ENCODE peak calls at places on chromosomes 6 and 20, in eight cellular contexts. D is NK-92 treated with Interleukin-12 subunit alpha and Interleukin-12 subunit beta, amount 100 ng/mL, for 24 hours; C is activated naive CD8-positive, alpha-beta T cell treated with anti-CD3 and anti-CD28 coated beads, Interleukin-2, amount 50 U/mL, for 24 hours; T is colonic mucosa; N is WTC11; R is kidney tubule cell; A is NT2/D1; Z is NCI-H1105. H is an unnamed sample.

GRCh38 chr6:142842423-142843261 is 102.3 kb downstream of the HIVEP2 start:
- DNase-seq in D (peak), C (no peak), T (no peak), N (no peak), R (peak), A (no peak), Z (no peak), H (no peak)

GRCh38 chr20:49687595-49688567 is 25.8 kb downstream of the B4GALT5 start:
- DNase-seq in D (no peak), C (no peak), T (no peak), N (no peak), R (no peak), A (no peak), Z (no peak), H (peak)

GRCh38 chr6:142913511-142914047 is 31.4 kb downstream of the HIVEP2 start:
- DNase-seq in D (peak), C (peak), T (no peak), N (no peak), R (no peak), A (no peak), Z (no peak), H (peak)

GRCh38 chr6:130010387-130010786 is 8.0 kb upstream of the L3MBTL3 start:
- DNase-seq in D (no peak), C (no peak), T (no peak), N (no peak), R (no peak), A (no peak), Z (no peak), H (no peak)

GRCh38 chr6:101226677-101227135 is 166.8 kb upstream of the GRIK2 start:
- DNase-seq in D (peak), C (peak), T (no peak), N (peak), R (peak), A (peak), Z (no peak), H (no peak)

GRCh38 chr6:145310116-145310515 is 425.2 kb downstream of the EPM2A start:
- DNase-seq in D (no peak), C (no peak), T (no peak), N (no peak), R (peak), A (no peak), Z (peak), H (no peak)

GRCh38 chr6:149318581-149319286 is 1.2 kb downstream of the TAB2 start:
- DNase-seq in D (no peak), C (no peak), T (peak), N (no peak), R (peak), A (no peak), Z (no peak), H (peak)

GRCh38 chr6:119207973-119208725 is 129.7 kb upstream of the FAM184A start:
- DNase-seq in D (no peak), C (no peak), T (peak), N (no peak), R (no peak), A (no peak), Z (no peak), H (no peak)

GRCh38 chr6:170223718-170224693 is 66.9 kb downstream of the DLL1 start:
- DNase-seq in D (no peak), C (no peak), T (no peak), N (no peak), R (no peak), A (no peak), Z (no peak), H (no peak)

GRCh38 chr6:144134176-144134575 is 16.1 kb upstream of the STX11 start:
- DNase-seq in D (no peak), C (no peak), T (no peak), N (no peak), R (no peak), A (no peak), Z (no peak), H (no peak)

GRCh38 chr6:115704028-115704427 is 356.7 kb downstream of the FRK start:
- DNase-seq in D (no peak), C (no peak), T (no peak), N (no peak), R (no peak), A (no peak), Z (no peak), H (no peak)

GRCh38 chr6:28988536-28989415 is 16.3 kb downstream of the ZNF311 start:
- DNase-seq in D (no peak), C (peak), T (peak), N (peak), R (peak), A (no peak), Z (no peak), H (no peak)

GRCh38 chr6:2725999-2726567 is 24.6 kb downstream of the MYLK4 start:
- DNase-seq in D (no peak), C (no peak), T (no peak), N (no peak), R (no peak), A (no peak), Z (no peak), H (no peak)

GRCh38 chr20:61370841-61371303 is 118.8 kb downstream of the CDH4 start:
- DNase-seq in D (no peak), C (no peak), T (no peak), N (no peak), R (no peak), A (no peak), Z (peak), H (peak)

GRCh38 chr6:96521625-96522468 is at the start of gene UFL1:
- DNase-seq in D (peak), C (peak), T (peak), N (peak), R (peak), A (peak), Z (peak), H (peak)

GRCh38 chr6:106128981-106129761 is 43.0 kb downstream of the PRDM1 start:
- DNase-seq in D (no peak), C (no peak), T (peak), N (no peak), R (peak), A (no peak), Z (no peak), H (no peak)

GRCh38 chr6:140320081-140320798 is 945.8 kb upstream of the CITED2 start:
- DNase-seq in D (no peak), C (no peak), T (no peak), N (no peak), R (no peak), A (no peak), Z (no peak), H (peak)

GRCh38 chr6:163711615-163712568 is 297.4 kb downstream of the QKI start:
- DNase-seq in D (no peak), C (peak), T (peak), N (no peak), R (no peak), A (no peak), Z (no peak), H (peak)

GRCh38 chr20:46276531-46276930 is 31.8 kb downstream of the CDH22 start:
- DNase-seq in D (no peak), C (no peak), T (no peak), N (no peak), R (peak), A (no peak), Z (no peak), H (no peak)

GRCh38 chr20:41616228-41616627 is 1.9 kb downstream of the CHD6 start:
- DNase-seq in D (no peak), C (no peak), T (no peak), N (no peak), R (no peak), A (no peak), Z (peak), H (no peak)

H was measured in pons.